ENCODE peak calls at places on chromosomes 4 and X, in six cellular contexts. S, O, J, U, F and X are unnamed samples.

GRCh38 chr4:184273166-184274147 is 55.8 kb upstream of the ENPP6 start:
- DNase-seq in U (no peak), O (no peak), S (no peak), J (no peak), F (no peak), X (no peak)

GRCh38 chr4:53935780-53936179 is 128.6 kb downstream of the CHIC2 start:
- DNase-seq in S (no peak), J (no peak), U (no peak), O (no peak), F (no peak), X (no peak)

GRCh38 chr4:22488136-22488535 is 27.7 kb downstream of the ADGRA3 start:
- DNase-seq in U (no peak), F (no peak), O (no peak), S (no peak), J (no peak), X (no peak)

GRCh38 chr4:69584135-69584534 is 55.3 kb downstream of the UGT2A2 start:
- DNase-seq in O (no peak), J (no peak), F (no peak), U (no peak), S (no peak), X (no peak)

GRCh38 chrX:11143931-11144678 is 33.0 kb downstream of the HCCS start:
- DNase-seq in F (peak; percentile 72), J (peak; percentile 63), S (peak; percentile 77), U (peak; percentile 58), O (peak; percentile 49), X (peak; percentile 74)

GRCh38 chr4:168274871-168275270 is 43.7 kb downstream of the DDX60 start:
- DNase-seq in S (no peak), O (no peak), U (no peak), J (no peak), F (no peak), X (no peak)

GRCh38 chr4:73415807-73416238 is 11.7 kb downstream of the ALB start:
- DNase-seq in O (no peak), S (no peak), F (no peak), U (no peak), J (no peak), X (no peak)

GRCh38 chr4:137510866-137511265 is 21.4 kb downstream of the PCDH18 start:
- DNase-seq in U (no peak), F (peak; percentile 71), S (peak; percentile 52), J (peak; percentile 62), O (no peak), X (no peak)

GRCh38 chr4:22741744-22742143 is 49.0 kb downstream of the GBA3 start:
- DNase-seq in O (no peak), U (no peak), J (no peak), S (no peak), F (no peak), X (no peak)

GRCh38 chr4:159607824-159608223 is 504.9 kb downstream of the RAPGEF2 start:
- DNase-seq in F (no peak), J (no peak), U (no peak), S (no peak), O (no peak), X (no peak)

GRCh38 chrX:154918060-154918483 is 31.9 kb downstream of the F8A1 start:
- DNase-seq in J (peak; percentile 63), O (peak; percentile 32), F (peak; percentile 79), U (peak; percentile 34), S (peak; percentile 74), X (no peak)
- H3K4me3 ChIP-seq in J (peak overlapping the region; percentile 38), O (peak overlapping the region; percentile 6), F (no peak overlapping the region), U (peak overlapping the region; percentile 28), S (peak overlapping the region; percentile 29), X (no peak overlapping the region)

GRCh38 chr4:128812360-128812958 is 3.0 kb downstream of the JADE1 start:
- DNase-seq in F (no peak), J (peak; percentile 19), S (peak; percentile 62), U (no peak), O (peak; percentile 42), X (no peak)
- TF ChIP-seq POLR2A in F (no peak), J (no peak), S (no peak), U (no peak), O (no peak), X (no peak)

DNA sequence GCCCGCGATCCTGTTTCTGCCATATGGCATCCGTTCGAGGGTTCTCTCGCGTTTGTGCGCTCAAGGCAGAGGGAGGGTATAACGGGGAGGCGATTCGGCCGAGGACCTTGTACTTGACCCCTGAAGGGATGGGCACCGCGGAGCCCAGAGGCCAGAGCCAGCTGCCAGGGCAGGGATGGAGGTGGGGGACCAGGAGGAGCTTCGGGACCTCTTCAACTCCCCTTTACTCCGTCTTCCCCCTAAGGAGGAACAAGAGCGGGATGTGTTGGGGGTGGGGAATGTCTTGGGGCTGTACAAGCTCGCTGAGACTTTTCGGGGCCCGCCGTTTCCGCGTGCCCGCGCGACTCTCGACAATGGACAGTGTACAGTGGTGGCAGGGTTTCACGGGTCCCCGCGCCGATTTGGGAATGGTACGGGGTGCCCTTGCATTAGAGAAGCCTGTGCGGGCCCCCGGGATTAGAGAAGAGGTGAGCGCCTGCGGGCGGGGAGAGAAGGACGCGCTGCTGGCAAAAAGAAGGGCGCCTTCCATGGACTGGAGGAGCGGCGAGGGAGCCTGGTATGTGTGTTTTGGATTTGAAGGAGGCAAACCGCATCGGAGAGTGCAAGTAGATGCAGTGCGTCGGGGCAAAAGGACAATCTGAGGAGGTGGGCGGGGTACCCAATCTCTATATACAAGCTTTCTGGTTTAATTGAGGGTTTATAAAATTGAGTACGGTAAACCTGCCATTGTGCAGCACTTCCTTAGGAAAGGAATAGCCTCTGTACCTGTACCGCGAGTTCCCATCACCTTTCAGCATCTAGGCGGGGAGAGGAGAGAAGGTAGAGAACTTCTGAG is 841 bp downstream of the UGT8 start:
- DNase-seq in J (peak; percentile 15), F (no peak), U (peak; percentile 71), S (no peak), O (no peak), X (peak; percentile 84)
- H3K4me3 ChIP-seq in J (peak overlapping the region; percentile 76), F (peak overlapping the region; percentile 27), U (peak overlapping the region; percentile 61), S (peak overlapping the region; percentile 43), O (peak overlapping the region; percentile 56), X (peak overlapping the region; percentile 54)

DNA sequence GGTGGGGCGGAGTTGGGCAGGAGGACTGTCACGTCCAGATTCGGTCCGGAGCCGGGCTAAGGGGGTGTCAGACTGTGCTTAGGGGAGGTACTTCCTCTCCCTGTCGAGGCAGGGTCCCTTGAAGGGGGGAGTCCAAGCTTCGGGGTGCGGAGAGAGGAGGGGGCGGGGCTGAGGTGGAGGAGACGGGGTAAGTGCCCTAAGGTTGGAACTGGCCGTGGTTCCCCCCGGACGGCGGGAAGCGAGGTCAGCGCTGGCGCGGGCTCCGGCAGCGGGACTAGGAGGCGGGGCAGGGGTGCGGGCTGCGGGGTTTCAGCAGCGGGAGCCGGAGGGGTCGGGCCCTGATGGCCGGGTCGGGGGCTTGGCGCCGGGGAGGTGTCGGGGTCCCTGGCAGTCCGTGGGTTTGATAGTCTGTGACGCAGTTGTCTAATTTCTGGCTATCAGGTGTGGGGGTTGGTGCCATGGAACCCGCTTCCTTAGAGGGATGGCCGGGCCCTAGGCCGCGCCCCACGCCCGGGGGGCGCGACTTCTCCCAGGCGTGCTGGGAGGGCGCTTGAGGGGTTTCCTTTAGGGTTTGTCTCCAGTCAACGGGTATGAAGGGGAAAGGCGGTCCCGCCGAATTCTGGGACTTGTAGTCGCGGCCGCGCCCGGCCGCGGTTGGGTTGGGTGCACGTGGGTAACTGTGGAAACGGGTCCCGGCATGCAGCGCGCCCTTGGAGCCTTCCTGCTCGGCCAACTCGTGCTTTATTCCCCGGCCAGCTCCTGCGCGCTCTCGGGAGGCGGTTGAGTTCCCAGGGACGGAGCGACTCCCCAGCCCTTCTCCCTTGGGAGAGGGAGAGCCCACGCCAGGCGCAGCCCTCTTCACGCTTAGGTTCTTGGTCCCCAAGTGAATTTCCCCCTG is 1.5 kb downstream of the DCUN1D4 start:
- DNase-seq in J (peak; percentile 83), S (peak; percentile 92), U (peak; percentile 94), F (peak; percentile 91), O (peak; percentile 97), X (peak; percentile 97)
- TF ChIP-seq POLR2A in J (peak; percentile 80), S (peak; percentile 51), U (no peak), F (peak; percentile 44), O (peak; percentile 55), X (no peak)

DNA sequence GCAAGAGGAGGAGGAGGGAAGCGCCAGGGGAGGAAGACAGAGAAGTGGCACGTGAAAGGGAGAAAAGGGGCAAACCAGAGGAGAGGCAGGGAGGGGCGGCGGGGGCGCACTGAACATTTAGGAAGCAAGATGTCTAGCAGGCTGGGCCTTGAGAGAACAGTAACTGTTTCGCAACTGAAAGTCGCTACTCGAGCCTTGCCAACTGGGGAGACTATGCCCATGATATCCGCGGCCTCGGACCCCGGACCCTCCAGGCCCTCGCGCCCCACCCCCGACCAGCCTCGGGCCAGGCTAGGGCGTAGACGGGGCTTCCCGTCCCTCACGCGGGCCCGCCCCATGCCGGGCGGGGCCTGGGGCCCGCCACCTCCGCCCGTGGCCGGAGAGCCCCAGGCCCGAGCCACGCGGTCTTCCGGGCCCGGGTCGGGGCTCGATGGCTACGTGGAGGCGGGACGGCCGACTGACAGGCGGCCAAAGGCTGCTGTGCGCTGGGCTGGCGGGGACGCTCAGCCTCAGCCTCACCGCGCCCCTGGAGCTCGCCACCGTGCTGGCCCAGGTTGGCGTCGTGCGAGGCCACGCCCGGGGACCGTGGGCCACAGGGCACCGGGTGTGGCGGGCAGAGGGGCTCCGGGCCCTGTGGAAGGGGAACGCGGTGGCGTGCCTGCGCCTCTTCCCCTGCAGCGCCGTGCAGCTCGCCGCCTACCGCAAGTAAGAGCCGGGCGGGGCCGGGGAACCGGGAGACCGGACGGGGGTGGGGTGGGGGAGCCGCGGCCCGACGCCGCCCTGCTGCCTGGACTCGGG is at the start of gene SLC25A43:
- DNase-seq in O (peak; percentile 33), F (peak; percentile 28), U (peak; percentile 57), S (peak; percentile 44), J (no peak), X (peak; percentile 87)
- H3K4me3 ChIP-seq in O (peak within 1 kb of the TSS; percentile 66), F (peak within 1 kb of the TSS; percentile 31), U (peak within 1 kb of the TSS; percentile 76), S (peak within 1 kb of the TSS; percentile 78), J (peak within 1 kb of the TSS; percentile 62), X (peak within 1 kb of the TSS; percentile 55)

DNA sequence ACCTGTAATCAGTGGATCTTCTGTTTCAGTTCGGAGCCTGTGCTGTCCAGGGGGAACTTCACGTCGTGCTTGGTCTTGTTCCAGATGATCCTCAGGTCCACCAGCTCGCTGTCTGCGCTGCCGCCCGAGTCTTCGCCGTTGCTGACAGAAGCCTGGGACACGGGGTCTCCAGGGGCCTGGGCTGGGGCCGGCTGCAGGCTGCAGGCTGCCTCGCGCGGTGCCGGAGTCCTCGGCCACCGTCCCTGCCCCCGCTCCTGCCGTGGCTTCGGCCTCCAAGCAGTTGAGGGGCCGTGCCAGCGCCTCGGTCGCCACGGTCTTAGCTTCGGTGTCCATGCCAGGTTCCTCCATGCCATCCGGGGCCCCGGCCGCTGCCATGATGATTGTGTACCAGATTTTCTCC is 37.3 kb upstream of the CCNI start:
- DNase-seq in U (no peak), F (no peak), S (no peak), O (no peak), J (no peak), X (no peak)
- TF ChIP-seq POLR2A in U (no peak), F (no peak), S (no peak), O (no peak), J (no peak), X (no peak)

DNA sequence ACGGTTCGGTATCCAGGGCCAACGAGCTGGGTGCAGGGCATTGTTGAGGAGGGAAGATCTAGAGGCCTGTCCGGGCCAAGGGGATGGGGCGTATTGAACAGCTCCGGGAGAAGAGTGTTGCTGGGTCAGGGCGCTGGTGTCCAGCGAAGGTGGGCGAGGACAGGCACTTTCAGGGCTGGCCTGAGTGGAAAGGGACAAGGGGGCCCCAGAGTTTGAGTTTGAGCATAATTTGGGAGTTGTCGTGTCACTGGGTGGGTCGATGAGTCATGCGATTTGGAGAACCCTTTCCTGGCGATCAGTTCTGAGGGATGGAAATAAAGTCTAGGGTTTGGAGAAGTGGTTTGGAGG is 299 bp downstream of the PRRG3 start:
- DNase-seq in O (no peak), F (no peak), U (no peak), S (no peak), J (no peak), X (no peak)
- H3K4me3 ChIP-seq in O (peak overlapping the region; percentile 36), F (no peak overlapping the region), U (no peak overlapping the region), S (no peak overlapping the region), J (no peak overlapping the region), X (no peak overlapping the region)